ENCODE peak calls at places on chromosomes 3 and 15, in four cellular contexts. K, J, Q and R are unnamed samples.

GRCh38 chr3:184562875-184563568 is 1.4 kb downstream of the EPHB3 start:
- DNase-seq in K (no peak), J (no peak), Q (no peak), R (no peak)

GRCh38 chr15:47822066-47822465 is 104.8 kb downstream of the SEMA6D start:
- DNase-seq in K (no peak), J (no peak), Q (no peak), R (no peak)

GRCh38 chr3:184506579-184506978 is 55.0 kb upstream of the EPHB3 start:
- DNase-seq in K (no peak), J (no peak), Q (no peak), R (no peak)

GRCh38 chr3:89223188-89223587 is 115.8 kb downstream of the EPHA3 start:
- DNase-seq in K (no peak), J (no peak), Q (no peak), R (no peak)

GRCh38 chr15:77036537-77037474 is 34.1 kb downstream of the TSPAN3 start:
- DNase-seq in K (no peak), J (no peak), Q (no peak), R (no peak)

GRCh38 chr15:68305420-68305871 is 27.9 kb downstream of the FEM1B start:
- DNase-seq in K (no peak), J (no peak), Q (no peak), R (no peak)

GRCh38 chr15:66883322-66883911 is 181.4 kb downstream of the SMAD6 start:
- DNase-seq in K (no peak), J (peak), Q (peak), R (no peak)

GRCh38 chr3:58630081-58630709 is 36.4 kb downstream of the FAM3D start:
- DNase-seq in K (peak), J (peak), Q (peak), R (peak)

GRCh38 chr3:16338124-16338523 is 73.1 kb downstream of the OXNAD1 start:
- DNase-seq in K (peak), J (peak), Q (peak), R (peak)

GRCh38 chr3:13500133-13500885 is 20.2 kb downstream of the HDAC11 start:
- DNase-seq in K (no peak), J (no peak), Q (no peak), R (peak)

GRCh38 chr3:67171841-67172240 is 173.7 kb downstream of the KBTBD8 start:
- DNase-seq in K (no peak), J (no peak), Q (no peak), R (no peak)

GRCh38 chr3:172106989-172107388 is 67.6 kb downstream of the FNDC3B start:
- DNase-seq in K (peak), J (peak), Q (peak), R (peak)

GRCh38 chr3:192372001-192372400 is 355.3 kb downstream of the FGF12 start:
- DNase-seq in K (no peak), J (no peak), Q (no peak), R (no peak)

GRCh38 chr15:73926191-73927002 is at the start of gene LOXL1:
- DNase-seq in K (no peak), J (no peak), Q (peak), R (no peak)

GRCh38 chr3:21747376-21747775 is 3.6 kb downstream of the ZNF385D start:
- DNase-seq in K (no peak), J (no peak), Q (peak), R (no peak)

GRCh38 chr3:153757839-153758238 is 363.4 kb upstream of the ARHGEF26 start:
- DNase-seq in K (no peak), J (no peak), Q (no peak), R (no peak)

GRCh38 chr3:127544151-127544805 is 46.3 kb downstream of the TPRA1 start:
- DNase-seq in K (peak), J (peak), Q (peak), R (peak)

GRCh38 chr3:88167704-88168103 is 17.9 kb downstream of the C3orf38 start:
- DNase-seq in K (no peak), J (no peak), Q (no peak), R (no peak)

GRCh38 chr3:197501496-197501878 is 54.3 kb downstream of the BDH1 start:
- DNase-seq in K (no peak), J (no peak), Q (peak), R (no peak)

GRCh38 chr3:88321696-88322095 is 171.9 kb downstream of the C3orf38 start:
- DNase-seq in K (no peak), J (no peak), Q (peak), R (no peak)

GRCh38 chr15:69303337-69304175 is 4.8 kb downstream of the PAQR5 start:
- DNase-seq in K (no peak), J (no peak), Q (peak), R (no peak)

GRCh38 chr15:52284164-52284563 is 11.4 kb downstream of the MYO5C start:
- DNase-seq in K (no peak), J (no peak), Q (no peak), R (no peak)

GRCh38 chr3:128864351-128864811 is 15.0 kb upstream of the ACAD9 start:
- DNase-seq in K (no peak), J (no peak), Q (no peak), R (no peak)

GRCh38 chr3:60154011-60154410 is 1097.2 kb downstream of the FHIT start:
- DNase-seq in K (no peak), J (no peak), Q (no peak), R (no peak)

GRCh38 chr3:160455846-160456245 is 6.3 kb upstream of the TRIM59 start:
- DNase-seq in K (no peak), J (no peak), Q (no peak), R (no peak)

GRCh38 chr15:79089890-79090486 is 592 bp downstream of the RASGRF1 start:
- DNase-seq in K (no peak), J (no peak), Q (no peak), R (no peak)

GRCh38 chr3:42771271-42771670 is 1.8 kb downstream of the CCDC13 start:
- DNase-seq in K (no peak), J (no peak), Q (no peak), R (no peak)

GRCh38 chr3:7166460-7166859 is 305.5 kb downstream of the GRM7 start:
- DNase-seq in K (no peak), J (no peak), Q (no peak), R (no peak)

GRCh38 chr3:16884084-16884747 is 539 bp upstream of the PLCL2 start:
- DNase-seq in K (peak), J (peak), Q (no peak), R (peak)

GRCh38 chr3:38562467-38562925 is 66.4 kb downstream of the EXOG start:
- DNase-seq in K (no peak), J (no peak), Q (no peak), R (no peak)

GRCh38 chr3:122415762-122416654 is at the start of gene WDR5B:
- DNase-seq in K (peak), J (peak), Q (peak), R (peak)

GRCh38 chr3:146550743-146551510 is 6.5 kb upstream of the PLSCR1 start:
- DNase-seq in K (no peak), J (no peak), Q (peak), R (no peak)

GRCh38 chr3:46261926-46262594 is 19.8 kb downstream of the CCR3 start:
- DNase-seq in K (no peak), J (no peak), Q (no peak), R (no peak)

GRCh38 chr3:155185623-155186022 is 105.5 kb downstream of the MME start:
- DNase-seq in K (no peak), J (no peak), Q (peak), R (no peak)

GRCh38 chr3:170330366-170330765 is 27.1 kb upstream of the SKIL start:
- DNase-seq in K (no peak), J (no peak), Q (peak), R (no peak)

GRCh38 chr3:167691366-167691765 is 37.6 kb upstream of the WDR49 start:
- DNase-seq in K (no peak), J (no peak), Q (no peak), R (peak)

GRCh38 chr3:152385761-152386160 is 117.0 kb downstream of the MBNL1 start:
- DNase-seq in K (no peak), J (no peak), Q (peak), R (no peak)